ENCODE peak calls at places on chromosome 17, in six cellular contexts. C, L, X, S, A and I are unnamed samples.

GRCh38 chr17:42819939-42820535 is 4.0 kb downstream of the BECN1 start:
- DNase-seq in X (no peak), C (no peak), L (peak), S (peak), A (no peak), I (no peak)

GRCh38 chr17:38881600-38882191 is 11.8 kb downstream of the LASP1 start:
- DNase-seq in X (no peak), A (no peak), C (no peak), S (no peak), L (peak), I (no peak)

GRCh38 chr17:39096435-39097158 is 54.8 kb downstream of the PLXDC1 start:
- DNase-seq in S (no peak), L (no peak), A (no peak), X (no peak), C (no peak), I (no peak)

GRCh38 chr17:67386965-67387551 is 10.0 kb downstream of the PITPNC1 start:
- DNase-seq in A (no peak), S (peak), L (no peak), C (no peak), X (no peak), I (no peak)

GRCh38 chr17:28963212-28963611 is 11.9 kb upstream of the PHF12 start:
- DNase-seq in L (no peak), X (no peak), A (no peak), C (no peak), S (no peak), I (no peak)

GRCh38 chr17:77493238-77493812 is 352.6 kb downstream of the SEC14L1 start:
- DNase-seq in L (peak), S (no peak), X (no peak), A (peak), C (no peak), I (no peak)

GRCh38 chr17:8173056-8173870 is 2.9 kb downstream of the TMEM107 start:
- DNase-seq in L (peak), A (no peak), S (peak), C (peak), X (peak), I (peak)

GRCh38 chr17:75346906-75347305 is 57.7 kb upstream of the SLC25A19 start:
- DNase-seq in L (no peak), X (no peak), S (no peak), A (no peak), C (no peak), I (no peak)

GRCh38 chr17:66571745-66572144 is 263.2 kb upstream of the CACNG5 start:
- DNase-seq in C (no peak), S (no peak), A (no peak), L (no peak), X (no peak), I (no peak)

GRCh38 chr17:3019761-3020160 is 43.6 kb downstream of the OR1D5 start:
- DNase-seq in L (no peak), S (no peak), A (no peak), C (no peak), X (no peak), I (no peak)
- TF ChIP-seq CTCF in L (no peak), S (no peak), A (no peak), C (no peak), X (no peak), I (no peak)

GRCh38 chr17:73209436-73209835 is 16.6 kb downstream of the COG1 start:
- DNase-seq in A (no peak), X (no peak), C (no peak), S (no peak), L (no peak), I (no peak)

GRCh38 chr17:73208139-73208827 is 15.4 kb downstream of the COG1 start:
- DNase-seq in L (no peak), C (no peak), X (no peak), A (no peak), S (no peak), I (no peak)

GRCh38 chr17:73211745-73212144 is 18.9 kb downstream of the COG1 start:
- DNase-seq in C (no peak), A (no peak), L (no peak), X (no peak), S (no peak), I (no peak)

GRCh38 chr17:73214008-73214407 is 21.2 kb downstream of the COG1 start:
- DNase-seq in L (no peak), C (no peak), X (no peak), A (no peak), S (no peak), I (no peak)

DNA sequence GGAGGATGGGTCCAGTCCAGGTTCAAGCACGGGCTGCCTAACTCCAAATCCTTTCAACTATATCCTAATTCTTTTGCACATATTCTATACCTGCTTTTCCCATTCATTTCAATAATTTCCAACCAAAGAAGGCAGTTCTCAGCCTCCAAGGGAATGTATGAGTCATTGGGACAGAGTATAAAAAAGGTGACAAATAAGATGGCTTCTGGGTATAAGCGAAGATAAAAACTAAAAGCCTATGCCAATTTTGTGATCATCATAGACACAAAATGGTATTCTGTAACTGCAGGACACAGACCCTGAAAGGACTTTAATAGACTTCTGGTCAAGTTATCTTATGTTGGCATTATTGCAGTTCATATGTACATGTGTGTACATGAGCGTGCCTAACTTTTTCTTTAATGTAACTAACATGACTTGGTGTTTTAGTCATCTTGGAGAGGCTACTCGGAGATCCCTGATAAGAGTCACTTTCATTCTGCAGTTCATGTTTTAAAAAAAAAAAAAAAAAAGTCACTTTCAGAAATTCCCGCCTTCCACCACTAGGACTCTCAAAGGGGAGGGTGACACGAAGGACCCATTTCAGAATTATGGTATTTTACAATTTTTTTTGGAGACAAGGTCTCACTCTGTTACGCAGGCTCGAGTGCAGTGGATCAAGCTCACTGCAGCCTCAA is 17.3 kb downstream of the COG1 start:
- DNase-seq in L (no peak), X (no peak), A (no peak), C (peak), S (no peak), I (no peak)
- TF ChIP-seq CTCF in L (no peak), X (peak), A (no peak), C (no peak), S (no peak), I (peak)

GRCh38 chr17:79987187-79987889 is 48.3 kb downstream of the TBC1D16 start:
- DNase-seq in S (no peak), C (no peak), A (no peak), X (no peak), L (no peak), I (no peak)

GRCh38 chr17:79987890-79988162 is 47.8 kb downstream of the TBC1D16 start:
- DNase-seq in A (no peak), C (no peak), S (no peak), L (no peak), X (no peak), I (no peak)

GRCh38 chr17:79989106-79989835 is 46.4 kb downstream of the TBC1D16 start:
- DNase-seq in S (no peak), X (no peak), C (no peak), A (no peak), L (no peak), I (no peak)

GRCh38 chr17:79986441-79987186 is 49.1 kb downstream of the TBC1D16 start:
- DNase-seq in S (no peak), L (peak), X (no peak), C (no peak), A (no peak), I (no peak)

GRCh38 chr17:79988163-79988971 is 47.3 kb downstream of the TBC1D16 start:
- DNase-seq in X (no peak), S (no peak), C (peak), L (no peak), A (no peak), I (no peak)
- TF ChIP-seq CTCF in X (no peak), S (no peak), C (no peak), L (no peak), A (no peak), I (no peak)

DNA sequence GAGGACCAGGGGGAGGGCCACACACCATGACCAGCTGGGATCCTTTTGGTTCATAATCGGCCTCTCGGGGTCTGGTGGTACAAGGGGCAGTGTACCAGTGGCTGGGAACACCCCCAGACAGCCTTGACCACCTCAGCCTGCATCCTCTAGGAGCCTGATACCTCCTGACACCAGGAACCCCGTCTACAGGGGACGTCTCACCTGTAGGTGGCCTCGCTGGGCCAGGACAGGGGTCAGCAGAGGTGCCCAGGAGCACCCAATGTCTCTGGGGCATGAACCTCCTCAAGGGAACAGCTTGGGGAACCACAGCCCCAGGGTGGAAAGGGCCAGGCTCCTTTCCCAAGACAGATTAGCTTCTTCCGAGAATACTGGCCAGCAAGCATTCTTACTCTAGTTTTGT is 2.5 kb upstream of the METRNL start:
- DNase-seq in S (no peak), L (no peak), A (no peak), X (no peak), C (no peak), I (no peak)
- TF ChIP-seq CTCF in S (peak), L (no peak), A (no peak), X (no peak), C (peak), I (peak)